ENCODE peak calls at places on chromosomes 6 and 20, in eight cellular contexts. M, C, S, Y, L, B, N and V are unnamed samples. For H3K4me1, the result is how much of the 10 kb centered on the place peaks cover.

GRCh38 chr6:73854998-73855718 is 159.2 kb downstream of the CD109 start:
- DNase-seq in M (no peak), C (no peak), S (no peak), Y (peak), L (peak), B (peak), N (peak), V (no peak)

GRCh38 chr20:20547221-20547875 is 165.1 kb downstream of the RALGAPA2 start:
- DNase-seq in M (no peak), C (no peak), S (no peak), Y (no peak), L (no peak), B (no peak), N (peak), V (no peak)

GRCh38 chr20:47187450-47188195 is 168.9 kb downstream of the ZMYND8 start:
- DNase-seq in M (no peak), C (peak), S (peak), Y (no peak), L (no peak), B (no peak), N (no peak), V (no peak)

GRCh38 chr6:110188791-110189190 is 8.6 kb downstream of the CDC40 start:
- DNase-seq in M (no peak), C (no peak), S (no peak), Y (no peak), L (no peak), B (no peak), N (no peak), V (no peak)

GRCh38 chr6:138986578-138986977 is 1.5 kb downstream of the REPS1 start:
- DNase-seq in M (no peak), C (no peak), S (no peak), Y (peak), L (no peak), B (no peak), N (peak), V (no peak)

GRCh38 chr6:69756357-69756756 is 40.5 kb downstream of the LMBRD1 start:
- DNase-seq in M (no peak), C (no peak), S (no peak), Y (no peak), L (no peak), B (no peak), N (no peak), V (no peak)

GRCh38 chr20:7231303-7231702 is 463.8 kb downstream of the BMP2 start:
- DNase-seq in M (no peak), C (no peak), S (no peak), Y (no peak), L (no peak), B (no peak), N (no peak), V (no peak)

GRCh38 chr20:33668087-33668790 is 1.5 kb downstream of the ACTL10 start:
- DNase-seq in M (peak), C (no peak), S (peak), Y (no peak), L (peak), B (peak), N (no peak), V (no peak)

GRCh38 chr6:166417285-166417691 is 34.5 kb upstream of the MPC1 start:
- DNase-seq in M (no peak), C (peak), S (peak), Y (no peak), L (no peak), B (no peak), N (no peak), V (no peak)

GRCh38 chr6:139425780-139426179 is 51.3 kb upstream of the CITED2 start:
- DNase-seq in M (no peak), C (no peak), S (no peak), Y (no peak), L (no peak), B (no peak), N (no peak), V (no peak)

GRCh38 chr6:54361188-54361587 is 52.9 kb downstream of the TINAG start:
- DNase-seq in M (no peak), C (no peak), S (no peak), Y (no peak), L (no peak), B (no peak), N (no peak), V (no peak)

GRCh38 chr6:73200735-73201134 is 24.6 kb downstream of the KHDC1L start:
- DNase-seq in M (no peak), C (no peak), S (no peak), Y (no peak), L (no peak), B (no peak), N (no peak), V (no peak)

GRCh38 chr20:56859751-56860366 is 230.8 kb downstream of the TFAP2C start:
- DNase-seq in M (no peak), C (no peak), S (no peak), Y (no peak), L (peak), B (no peak), N (peak), V (no peak)

GRCh38 chr6:170227996-170228550 is 62.8 kb downstream of the DLL1 start:
- DNase-seq in M (no peak), C (no peak), S (no peak), Y (no peak), L (no peak), B (no peak), N (no peak), V (peak)

GRCh38 chr6:331622-332521 is 39.6 kb downstream of the DUSP22 start:
- DNase-seq in M (no peak), C (peak), S (no peak), Y (no peak), L (no peak), B (no peak), N (no peak), V (no peak)

GRCh38 chr20:48015943-48016723 is 230.9 kb upstream of the SULF2 start:
- DNase-seq in M (no peak), C (no peak), S (no peak), Y (peak), L (no peak), B (no peak), N (peak), V (no peak)

GRCh38 chr6:13668291-13668928 is 43.2 kb downstream of the RANBP9 start:
- DNase-seq in M (no peak), C (no peak), S (no peak), Y (no peak), L (no peak), B (no peak), N (peak), V (no peak)

GRCh38 chr6:112014483-112014882 is 39.4 kb upstream of the CCN6 start:
- DNase-seq in M (no peak), C (no peak), S (no peak), Y (peak), L (no peak), B (no peak), N (peak), V (no peak)

GRCh38 chr6:129793447-129793846 is 67.7 kb downstream of the TMEM244 start:
- DNase-seq in M (no peak), C (no peak), S (no peak), Y (no peak), L (no peak), B (no peak), N (no peak), V (no peak)

GRCh38 chr6:152723398-152723797 is 25.7 kb downstream of the MYCT1 start:
- DNase-seq in M (no peak), C (no peak), S (no peak), Y (peak), L (no peak), B (no peak), N (peak), V (no peak)

GRCh38 chr6:168737481-168737880 is 296.5 kb downstream of the SMOC2 start:
- DNase-seq in M (no peak), C (no peak), S (no peak), Y (no peak), L (no peak), B (no peak), N (peak), V (no peak)

GRCh38 chr6:79030511-79030910 is 47.5 kb downstream of the PHIP start:
- DNase-seq in M (no peak), C (no peak), S (no peak), Y (no peak), L (no peak), B (no peak), N (no peak), V (no peak)

GRCh38 chr6:159701413-159701999 is 8.5 kb upstream of the SOD2 start:
- DNase-seq in M (no peak), C (no peak), S (no peak), Y (peak), L (peak), B (no peak), N (peak), V (no peak)

GRCh38 chr20:23151885-23152284 is 65.8 kb upstream of the CD93 start:
- DNase-seq in M (no peak), C (peak), S (no peak), Y (no peak), L (no peak), B (no peak), N (no peak), V (no peak)
- H3K4me1 ChIP-seq in M (under half), C (half or more), S (under half), Y (half or more), L (under half), B (under half), N (under half), V (under half)

GRCh38 chr6:117547688-117548621 is 54.4 kb downstream of the GOPC start:
- DNase-seq in M (no peak), C (peak), S (peak), Y (no peak), L (peak), B (peak), N (peak), V (peak)
- H3K4me1 ChIP-seq in M (under half), C (under half), S (under half), Y (under half), L (under half), B (under half), N (under half), V (under half)

GRCh38 chr6:42140756-42141602 is 1.4 kb downstream of the C6orf132 start:
- DNase-seq in M (no peak), C (no peak), S (no peak), Y (no peak), L (no peak), B (no peak), N (peak), V (no peak)
- H3K4me1 ChIP-seq in M (under half), C (under half), S (under half), Y (under half), L (under half), B (under half), N (under half), V (under half)

GRCh38 chr20:58547527-58548475 is 32.6 kb upstream of the APCDD1L start:
- DNase-seq in M (no peak), C (no peak), S (no peak), Y (peak), L (no peak), B (no peak), N (no peak), V (no peak)
- H3K4me1 ChIP-seq in M (under half), C (under half), S (under half), Y (half or more), L (under half), B (under half), N (under half), V (under half)

GRCh38 chr6:43868467-43868866 is 98.5 kb downstream of the VEGFA start:
- DNase-seq in M (no peak), C (peak), S (no peak), Y (no peak), L (no peak), B (no peak), N (no peak), V (no peak)
- H3K4me1 ChIP-seq in M (under half), C (under half), S (under half), Y (under half), L (under half), B (under half), N (half or more), V (under half)

DNA sequence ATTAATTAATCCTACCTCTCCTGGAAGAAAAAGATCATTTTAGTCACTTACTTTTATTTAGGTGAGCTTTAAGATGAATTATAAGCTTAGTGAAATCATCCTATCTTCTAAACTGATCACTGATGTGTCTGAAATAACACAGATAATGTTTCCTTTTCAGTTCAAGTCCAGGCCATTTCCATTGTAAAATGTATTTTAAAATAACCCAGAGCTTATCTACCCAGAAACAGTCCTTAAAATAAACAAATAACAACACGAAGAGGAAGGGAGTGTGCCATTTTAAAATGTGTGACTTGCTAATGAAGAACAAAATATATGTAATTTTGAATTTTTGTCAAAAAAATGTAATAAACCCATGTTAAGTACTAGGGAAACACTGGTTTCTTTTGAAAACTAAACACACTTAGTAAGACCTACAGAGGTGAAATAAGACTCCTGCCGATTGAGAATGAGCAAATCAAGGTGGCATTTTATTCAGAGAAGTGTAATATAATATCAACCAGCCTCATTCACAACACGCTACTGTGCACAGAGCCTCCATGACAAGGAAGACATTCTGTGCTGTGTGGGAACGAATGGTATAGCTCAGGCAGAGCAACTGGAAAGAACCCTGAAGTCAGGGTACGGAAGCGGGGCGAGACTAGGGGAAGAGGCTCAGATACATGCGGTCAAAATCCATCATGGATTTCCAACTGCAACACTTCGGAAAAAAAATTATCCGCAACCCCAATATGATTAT is 7.7 kb downstream of the LRP11 start:
- DNase-seq in M (no peak), C (no peak), S (no peak), Y (peak), L (no peak), B (no peak), N (no peak), V (no peak)
- H3K4me1 ChIP-seq in M (under half), C (under half), S (under half), Y (half or more), L (under half), B (under half), N (under half), V (under half)

GRCh38 chr20:63958471-63958870 is 2.3 kb upstream of the UCKL1 start:
- DNase-seq in M (no peak), C (no peak), S (no peak), Y (no peak), L (no peak), B (no peak), N (no peak), V (no peak)
- H3K4me1 ChIP-seq in M (under half), C (under half), S (under half), Y (under half), L (under half), B (under half), N (under half), V (under half)